ENCODE peak calls at places on chromosomes 12 and 14, in five cellular contexts. M is LNCaP clone FGC, S is PC-3, P is fibroblast of pulmonary artery, I is heart right ventricle. V is an unnamed sample.

GRCh38 chr12:63150255-63151060 is 543 bp downstream of the AVPR1A start:
- DNase-seq in S (no peak), I (peak; percentile 14), P (no peak), M (no peak), V (no peak)

GRCh38 chr12:57319678-57320469 is 68.9 kb upstream of the STAC3 start:
- DNase-seq in I (no peak), M (no peak), P (no peak), S (no peak), V (peak; percentile 37)

GRCh38 chr14:36271939-36272907 is 48.2 kb downstream of the MBIP start:
- DNase-seq in S (no peak), P (peak; percentile 7), M (no peak), I (no peak), V (peak; percentile 7)

GRCh38 chr12:50297996-50298395 is 14.7 kb upstream of the LIMA1 start:
- DNase-seq in S (peak; percentile 11), I (no peak), P (no peak), M (no peak), V (no peak)

GRCh38 chr12:66072135-66072534 is 58.4 kb downstream of the LLPH start:
- DNase-seq in S (no peak), M (no peak), I (no peak), P (no peak), V (no peak)

GRCh38 chr12:106247731-106248176 is at the start of gene CKAP4:
- DNase-seq in I (peak; percentile 86), P (peak; percentile 80), S (peak; percentile 82), M (no peak), V (peak; percentile 86)

GRCh38 chr14:35669782-35670181 is 135.8 kb downstream of the INSM2 start:
- DNase-seq in P (peak; percentile 16), M (peak; percentile 88), S (peak; percentile 98), I (no peak), V (peak; percentile 16)

GRCh38 chr12:51873251-51873994 is 14.5 kb upstream of the ANKRD33 start:
- DNase-seq in I (no peak), P (no peak), M (no peak), S (no peak), V (no peak)

GRCh38 chr12:118035194-118036041 is 18.9 kb downstream of the RFC5 start:
- DNase-seq in M (no peak), P (peak; percentile 30), I (no peak), S (peak; percentile 50), V (no peak)

GRCh38 chr14:68630081-68630571 is 162.7 kb downstream of the ZFP36L1 start:
- DNase-seq in M (no peak), S (no peak), I (no peak), P (no peak), V (no peak)

GRCh38 chr12:2963154-2963759 is 4.1 kb downstream of the TEAD4 start:
- DNase-seq in M (no peak), I (no peak), P (no peak), S (no peak), V (no peak)

GRCh38 chr12:49929581-49929980 is 21.0 kb upstream of the AQP2 start:
- DNase-seq in M (no peak), S (no peak), I (no peak), P (no peak), V (no peak)

GRCh38 chr12:6688543-6688999 is 604 bp downstream of the ZNF384 start:
- DNase-seq in M (no peak), P (no peak), S (no peak), I (peak; percentile 45), V (no peak)

GRCh38 chr14:21097616-21098133 is 780 bp downstream of the ZNF219 start:
- DNase-seq in S (no peak), I (peak; percentile 39), P (no peak), M (no peak), V (no peak)

GRCh38 chr12:69056743-69057515 is 124.0 kb upstream of the CPM start:
- DNase-seq in I (no peak), P (peak; percentile 82), M (no peak), S (no peak), V (peak; percentile 71)

DNA sequence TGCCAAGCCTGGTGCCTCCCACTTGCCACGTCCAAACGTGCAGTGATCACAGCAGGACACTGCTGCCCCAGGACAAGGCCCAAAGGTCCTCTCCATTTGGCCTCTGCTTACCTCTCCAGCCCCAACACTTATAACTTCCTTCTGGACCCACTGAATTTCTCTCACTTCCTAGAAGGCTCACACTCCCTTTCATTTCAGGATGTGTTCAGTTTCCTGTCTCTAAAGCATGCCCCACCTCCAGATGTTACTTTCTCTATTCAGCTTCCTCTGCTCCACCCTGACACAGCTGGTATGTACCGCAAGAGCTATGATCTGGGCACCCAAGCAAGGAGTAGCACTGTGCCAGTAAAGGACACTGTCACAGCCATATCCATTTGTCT is 33.0 kb downstream of the CDKL1 start:
- DNase-seq in P (peak; percentile 52), I (no peak), M (no peak), S (no peak), V (peak; percentile 54)
- H3K4me3 ChIP-seq in P (peak overlapping the region; percentile 2), I (peak overlapping the region; percentile 11), M (no peak overlapping the region), S (no peak overlapping the region), V (no peak overlapping the region)

GRCh38 chr14:70320294-70320693 is 39.2 kb downstream of the COX16 start:
- DNase-seq in M (no peak), S (no peak), I (no peak), P (no peak), V (no peak)

GRCh38 chr14:70317091-70317968 is 42.2 kb downstream of the COX16 start:
- DNase-seq in M (no peak), S (no peak), P (no peak), I (no peak), V (no peak)

GRCh38 chr14:70315942-70316341 is 43.5 kb downstream of the COX16 start:
- DNase-seq in M (peak; percentile 11), I (no peak), P (no peak), S (peak; percentile 19), V (no peak)

GRCh38 chr14:70318635-70319013 is 40.9 kb downstream of the COX16 start:
- DNase-seq in S (no peak), M (no peak), P (no peak), I (no peak), V (no peak)

DNA sequence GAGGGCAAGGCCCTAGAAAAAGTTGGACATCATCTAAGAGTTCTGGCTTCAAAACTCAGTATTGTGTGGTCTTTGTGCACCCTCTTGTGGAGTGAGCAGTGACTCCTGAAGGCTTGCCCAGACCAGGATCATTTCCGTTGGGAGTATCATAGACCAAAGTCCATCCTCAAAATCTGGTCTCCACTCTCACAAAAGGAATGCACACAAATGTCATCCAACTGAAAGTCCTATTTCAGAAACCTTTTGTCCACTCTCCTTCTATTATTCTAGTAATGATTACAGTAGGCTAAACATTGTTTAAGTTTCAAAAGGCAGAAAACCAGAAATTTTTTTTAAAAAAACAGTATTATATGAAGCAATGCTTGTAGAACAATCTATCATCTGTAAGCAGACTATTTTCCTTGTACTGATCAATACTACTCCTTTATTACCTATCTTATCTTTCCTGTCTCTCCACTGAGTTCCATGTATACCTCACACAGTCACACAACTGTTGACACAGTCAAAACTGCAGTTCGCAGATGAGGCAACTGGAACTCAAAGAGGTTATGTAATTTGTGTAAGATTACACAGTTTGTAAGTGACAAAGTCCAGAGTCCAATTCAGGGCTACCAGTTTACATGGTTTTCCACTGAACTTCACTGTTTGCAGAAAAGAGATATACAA is 41.4 kb downstream of the COX16 start:
- DNase-seq in P (peak; percentile 76), M (peak; percentile 34), I (no peak), S (peak; percentile 73), V (peak; percentile 61)
- TF ChIP-seq CTCF in P (peak; percentile 65), M (peak; percentile 64), I (peak; percentile 54), S (peak; percentile 82), V (peak; percentile 64)

GRCh38 chr14:104724981-104725771 is 1.1 kb downstream of the ADSS1 start:
- DNase-seq in P (peak; percentile 49), M (no peak), I (peak; percentile 76), S (peak; percentile 32), V (peak; percentile 59)

GRCh38 chr14:104723651-104724406 is at the start of gene ADSS1:
- DNase-seq in P (peak; percentile 32), S (peak; percentile 51), M (no peak), I (peak; percentile 83), V (peak; percentile 44)

GRCh38 chr14:104724407-104724980 is 465 bp downstream of the ADSS1 start:
- DNase-seq in P (no peak), I (peak; percentile 79), S (no peak), M (no peak), V (peak; percentile 16)

GRCh38 chr14:104726600-104727451 is 2.8 kb downstream of the ADSS1 start:
- DNase-seq in P (no peak), I (no peak), S (no peak), M (no peak), V (no peak)

GRCh38 chr14:104725772-104726548 is 1.9 kb downstream of the ADSS1 start:
- DNase-seq in P (no peak), M (no peak), S (no peak), I (no peak), V (no peak)
- H3K4me3 ChIP-seq in P (no peak overlapping the region), M (no peak overlapping the region), S (no peak overlapping the region), I (peak overlapping the region; percentile 74), V (no peak overlapping the region)

GRCh38 chr12:45312012-45312411 is 96.1 kb downstream of the ANO6 start:
- DNase-seq in P (no peak), I (no peak), S (no peak), M (no peak), V (no peak)

GRCh38 chr12:45305904-45306303 is 90.0 kb downstream of the ANO6 start:
- DNase-seq in S (no peak), M (no peak), I (no peak), P (no peak), V (peak; percentile 78)

GRCh38 chr12:45314770-45315169 is 98.9 kb downstream of the ANO6 start:
- DNase-seq in P (no peak), M (no peak), S (no peak), I (no peak), V (no peak)

GRCh38 chr12:45310627-45310968 is 94.7 kb downstream of the ANO6 start:
- DNase-seq in M (no peak), S (no peak), P (no peak), I (no peak), V (no peak)

DNA sequence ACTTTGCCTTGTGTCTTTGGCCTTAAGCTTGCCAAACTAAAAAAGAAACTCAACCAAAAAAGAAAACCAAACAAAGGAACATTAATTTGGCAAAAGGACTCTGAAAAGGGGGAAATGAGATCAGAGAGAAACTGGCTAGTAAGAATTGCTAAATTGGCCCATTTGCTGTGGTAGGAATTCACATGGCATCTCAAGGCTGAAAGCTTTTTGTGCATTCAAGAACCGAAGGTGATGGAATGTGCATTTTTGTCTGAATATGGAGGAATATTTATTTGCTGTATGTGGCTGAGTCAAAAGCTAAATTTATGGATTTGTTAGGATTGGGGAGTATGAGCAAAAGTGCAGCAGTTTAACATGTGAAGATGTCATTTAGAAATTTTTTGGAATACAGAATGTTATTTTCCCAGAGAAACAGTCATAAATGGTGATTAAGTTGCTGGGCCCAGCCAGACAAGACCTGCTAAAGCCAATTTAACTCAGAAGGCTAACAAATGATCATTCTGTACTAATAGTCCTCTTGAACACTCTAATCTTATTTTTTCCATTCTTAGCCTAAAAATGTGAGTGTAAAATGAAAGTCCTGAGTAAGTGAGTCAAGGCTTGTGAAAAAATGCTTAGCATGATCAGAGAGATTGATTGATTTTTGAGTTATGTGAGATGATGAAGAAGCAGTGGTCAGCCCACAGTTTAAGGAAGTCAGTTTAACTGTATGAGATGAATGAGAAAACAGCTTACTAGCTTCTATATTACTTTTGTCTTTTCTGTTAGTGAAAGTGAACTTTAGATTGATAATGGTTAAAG is 94.1 kb downstream of the ANO6 start:
- DNase-seq in I (no peak), M (no peak), S (no peak), P (peak; percentile 58), V (no peak)
- TF ChIP-seq CTCF in I (no peak), M (no peak), S (no peak), P (no peak), V (peak; percentile 5)

V was measured in fibroblast of villous mesenchyme.